ENCODE peak calls at places on chromosomes 3 and 15, in five cellular contexts. O is GM12878, H is K562, C is HCT116, I is HepG2. W is an unnamed sample.

GRCh38 chr3:157122116-157122515 is 37.8 kb downstream of the CCNL1 start:
- DNase-seq in O (no peak), C (peak), I (peak), H (no peak), W (no peak)

GRCh38 chr3:55607175-55607574 is 120.1 kb upstream of the WNT5A start:
- DNase-seq in C (no peak), O (no peak), H (no peak), I (no peak), W (no peak)

GRCh38 chr15:38528279-38528678 is 36.3 kb downstream of the RASGRP1 start:
- DNase-seq in H (no peak), I (no peak), C (no peak), O (no peak), W (no peak)

GRCh38 chr3:127015282-127016042 is 32.5 kb downstream of the PLXNA1 start:
- DNase-seq in I (no peak), O (peak), C (no peak), H (peak), W (peak)

GRCh38 chr15:87227846-87228245 is 1028.7 kb downstream of the NTRK3 start:
- DNase-seq in O (no peak), I (no peak), H (no peak), C (no peak), W (no peak)

GRCh38 chr15:72398189-72398588 is at the start of gene TMEM202:
- DNase-seq in I (no peak), O (no peak), H (no peak), C (no peak), W (no peak)

GRCh38 chr15:51286816-51287215 is 51.6 kb downstream of the CYP19A1 start:
- DNase-seq in H (no peak), O (no peak), I (peak), C (no peak), W (peak)

GRCh38 chr15:80403712-80404056 is 498 bp upstream of the ARNT2 start:
- DNase-seq in I (no peak), H (no peak), C (no peak), O (no peak), W (peak)

GRCh38 chr15:80736571-80736970 is 41.5 kb downstream of the ABHD17C start:
- DNase-seq in C (no peak), O (no peak), I (no peak), H (no peak), W (no peak)

GRCh38 chr3:187951452-187952190 is 202.3 kb upstream of the LPP start:
- DNase-seq in H (no peak), I (no peak), O (no peak), C (no peak), W (no peak)

GRCh38 chr3:127786358-127787070 is 35.8 kb downstream of the MGLL start:
- DNase-seq in I (no peak), H (no peak), C (no peak), O (no peak), W (no peak)

GRCh38 chr3:187130346-187131066 is 8.8 kb downstream of the RPL39L start:
- DNase-seq in H (no peak), I (no peak), O (no peak), C (no peak), W (no peak)

GRCh38 chr3:114308830-114309229 is 15.0 kb downstream of the TIGIT start:
- DNase-seq in I (no peak), C (no peak), O (no peak), H (no peak), W (no peak)

GRCh38 chr3:120795017-120795648 is 52.6 kb downstream of the GTF2E1 start:
- DNase-seq in O (peak), H (peak), I (peak), C (peak), W (peak)

GRCh38 chr3:4752201-4753072 is 226.8 kb upstream of the BHLHE40 start:
- DNase-seq in H (no peak), C (no peak), O (no peak), I (peak), W (no peak)

GRCh38 chr3:102106421-102107097 is 257.2 kb downstream of the NFKBIZ start:
- DNase-seq in H (no peak), C (no peak), I (no peak), O (no peak), W (no peak)

GRCh38 chr3:52453496-52454234 is at the start of gene TNNC1:
- DNase-seq in H (no peak), O (no peak), I (peak), C (no peak), W (peak)

GRCh38 chr3:64687781-64688515 is at the start of gene ADAMTS9:
- DNase-seq in O (no peak), I (no peak), H (no peak), C (no peak), W (peak)

GRCh38 chr3:116001063-116001765 is 377.9 kb downstream of the GAP43 start:
- DNase-seq in C (no peak), O (no peak), H (no peak), I (no peak), W (no peak)

GRCh38 chr15:87599616-87600015 is 656.9 kb downstream of the NTRK3 start:
- DNase-seq in O (no peak), C (no peak), I (no peak), H (no peak), W (no peak)

GRCh38 chr3:36075491-36075890 is 304.8 kb upstream of the STAC start:
- DNase-seq in H (no peak), C (no peak), I (no peak), O (no peak), W (no peak)

GRCh38 chr3:168036654-168037419 is 58.9 kb downstream of the GOLIM4 start:
- DNase-seq in O (no peak), I (no peak), C (no peak), H (no peak), W (no peak)

DNA sequence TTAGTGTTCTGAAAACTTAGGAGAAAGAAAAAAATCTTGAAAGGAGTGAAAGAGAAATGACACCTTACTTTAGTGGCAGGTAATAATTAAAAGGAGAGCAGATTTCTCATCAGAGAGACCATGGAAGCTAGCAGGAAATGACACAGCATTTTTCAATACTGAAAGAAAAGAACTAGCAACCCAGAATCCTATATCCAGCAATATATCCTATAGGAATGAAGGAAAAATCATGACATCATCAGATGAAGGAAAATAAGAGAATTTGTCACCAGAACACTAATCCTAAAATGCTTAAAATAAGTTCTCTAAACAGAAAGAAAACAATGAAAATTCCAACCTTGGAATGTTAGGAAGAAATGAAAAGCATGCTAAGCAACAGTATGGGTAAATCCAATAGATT is 39.8 kb upstream of the MDFIC2 start:
- DNase-seq in I (no peak), O (no peak), C (no peak), H (no peak), W (peak)
- TF ChIP-seq POLR2AphosphoS5 in I (no peak), O (no peak), C (no peak), H (no peak), W (no peak)

GRCh38 chr15:64694816-64695215 is 80.6 kb downstream of the RBPMS2 start:
- DNase-seq in H (no peak), O (no peak), I (no peak), C (no peak), W (no peak)

GRCh38 chr15:64692166-64692565 is 83.2 kb downstream of the RBPMS2 start:
- DNase-seq in O (no peak), C (no peak), H (no peak), I (no peak), W (no peak)

GRCh38 chr15:64695571-64695992 is 79.8 kb downstream of the RBPMS2 start:
- DNase-seq in C (no peak), I (no peak), O (no peak), H (peak), W (no peak)

GRCh38 chr15:64690578-64691296 is 84.7 kb downstream of the RBPMS2 start:
- DNase-seq in O (no peak), I (no peak), H (no peak), C (no peak), W (no peak)

DNA sequence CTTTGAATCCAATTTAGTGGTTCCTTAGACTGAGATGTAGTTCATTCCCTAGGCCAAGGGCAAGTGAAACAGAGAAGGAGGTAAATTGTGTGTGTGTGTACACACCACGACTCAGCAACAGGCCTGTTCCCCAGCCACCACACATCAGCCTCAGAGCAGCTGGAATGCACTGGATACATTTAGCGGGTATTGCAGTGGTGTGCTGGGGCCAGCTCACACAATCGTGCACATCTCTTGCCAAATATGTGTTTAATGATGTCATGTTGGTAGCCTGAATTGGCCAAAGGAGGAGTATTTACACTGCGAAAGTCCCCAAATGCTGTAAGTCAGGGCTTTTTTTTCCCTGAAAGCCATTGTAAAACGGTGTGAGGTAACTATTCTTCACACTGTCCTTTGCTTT is 82.3 kb downstream of the RBPMS2 start:
- DNase-seq in O (no peak), H (no peak), I (peak), C (no peak), W (no peak)
- TF ChIP-seq REST in O (no peak), H (no peak), I (no peak), C (no peak), W (no peak)

GRCh38 chr3:62372621-62373041 is 719 bp downstream of the FEZF2 start:
- DNase-seq in I (no peak), C (no peak), H (no peak), O (no peak), W (no peak)
- TF ChIP-seq EZH2 in I (no peak), C (no peak), H (no peak), O (no peak), W (peak)

GRCh38 chr15:74792227-74793016 is 10.5 kb downstream of the CSK start:
- DNase-seq in H (no peak), I (no peak), O (no peak), C (no peak), W (no peak)
- TF ChIP-seq POLR2AphosphoS5 in H (no peak), I (no peak), O (no peak), C (no peak), W (no peak)

DNA sequence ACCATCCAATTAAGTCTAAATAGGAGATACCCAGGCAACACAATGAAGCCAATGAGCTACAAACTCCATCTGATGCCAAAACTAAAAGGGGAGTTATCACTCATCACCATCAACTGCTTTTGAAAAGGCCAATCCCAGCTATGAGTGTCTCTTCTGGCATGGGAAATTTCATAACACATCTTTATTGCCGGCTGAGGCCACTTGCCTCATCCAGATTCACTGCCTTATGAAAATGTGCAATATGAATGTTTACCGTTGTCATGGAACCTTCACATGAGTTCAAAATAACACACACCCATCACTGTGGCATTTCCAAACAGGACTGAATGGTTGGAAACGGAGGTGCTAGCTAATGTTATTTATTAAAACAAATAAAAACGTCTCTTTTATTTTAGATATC is 144.0 kb downstream of the MAGI1 start:
- DNase-seq in C (no peak), I (no peak), O (no peak), H (no peak), W (no peak)
- TF ChIP-seq REST in C (no peak), I (no peak), O (no peak), H (no peak), W (no peak)

GRCh38 chr15:96324192-96324895 is 6.2 kb upstream of the NR2F2 start:
- DNase-seq in H (no peak), O (no peak), C (no peak), I (no peak), W (no peak)

GRCh38 chr15:96321422-96322391 is 8.8 kb upstream of the NR2F2 start:
- DNase-seq in H (no peak), O (no peak), C (no peak), I (no peak), W (peak)

GRCh38 chr15:96320703-96321421 is 9.6 kb upstream of the NR2F2 start:
- DNase-seq in H (no peak), C (no peak), O (no peak), I (no peak), W (no peak)

GRCh38 chr15:96323250-96324162 is 7.0 kb upstream of the NR2F2 start:
- DNase-seq in H (no peak), O (no peak), C (no peak), I (no peak), W (peak)

DNA sequence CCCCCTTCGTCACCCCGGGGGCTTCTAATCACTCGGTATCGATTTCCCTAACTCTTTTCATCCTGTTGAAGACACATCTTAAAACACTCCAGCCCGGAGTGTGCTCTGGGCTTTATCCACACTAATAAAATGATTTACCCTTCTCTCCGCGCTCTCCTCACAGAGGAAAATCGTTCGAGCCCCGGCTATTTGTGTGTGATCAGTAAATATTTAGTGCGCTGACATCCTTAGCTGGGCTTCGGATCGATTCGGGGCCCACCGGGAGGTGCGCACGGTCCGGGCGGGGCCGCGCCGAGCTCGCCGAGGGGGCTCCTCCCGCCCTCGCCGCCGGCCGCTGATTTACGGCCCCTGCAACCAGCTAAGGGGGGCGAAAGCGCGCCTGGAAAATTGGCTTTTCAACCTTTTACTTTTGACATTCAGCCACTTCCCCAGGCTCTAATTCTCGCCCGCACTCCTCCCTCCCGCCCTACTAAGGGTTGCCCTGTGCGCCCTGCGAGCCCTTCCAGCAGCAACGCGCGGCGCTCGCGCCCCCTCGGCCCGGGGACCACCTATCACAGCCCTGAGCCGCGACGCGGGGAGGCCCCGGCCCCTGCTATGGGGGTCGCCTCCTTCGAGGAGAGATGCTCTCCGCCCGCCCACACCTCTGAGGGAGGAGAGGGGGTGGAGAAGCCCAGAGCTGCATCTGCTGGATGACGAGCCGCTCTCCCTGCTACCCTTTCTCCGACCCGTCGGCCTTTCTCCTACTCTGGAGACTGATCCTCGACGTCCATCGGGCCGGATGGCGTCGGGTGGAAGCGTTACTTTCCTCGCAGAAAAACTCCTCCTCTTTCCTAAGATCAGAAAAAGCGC is 7.9 kb upstream of the NR2F2 start:
- DNase-seq in C (no peak), H (no peak), I (no peak), O (no peak), W (peak)
- TF ChIP-seq EZH2 in C (no peak), H (no peak), I (no peak), O (no peak), W (peak)

GRCh38 chr3:72310028-72310987 is 525.4 kb upstream of the PROK2 start:
- DNase-seq in O (peak), I (peak), H (no peak), C (no peak), W (no peak)
- TF ChIP-seq POLR2AphosphoS5 in O (no peak), I (no peak), H (no peak), C (no peak), W (no peak)

GRCh38 chr3:69867941-69868505 is 128.8 kb downstream of the MITF start:
- DNase-seq in C (no peak), I (no peak), H (no peak), O (no peak), W (no peak)
- TF ChIP-seq REST in C (no peak), I (no peak), H (no peak), O (no peak), W (no peak)

DNA sequence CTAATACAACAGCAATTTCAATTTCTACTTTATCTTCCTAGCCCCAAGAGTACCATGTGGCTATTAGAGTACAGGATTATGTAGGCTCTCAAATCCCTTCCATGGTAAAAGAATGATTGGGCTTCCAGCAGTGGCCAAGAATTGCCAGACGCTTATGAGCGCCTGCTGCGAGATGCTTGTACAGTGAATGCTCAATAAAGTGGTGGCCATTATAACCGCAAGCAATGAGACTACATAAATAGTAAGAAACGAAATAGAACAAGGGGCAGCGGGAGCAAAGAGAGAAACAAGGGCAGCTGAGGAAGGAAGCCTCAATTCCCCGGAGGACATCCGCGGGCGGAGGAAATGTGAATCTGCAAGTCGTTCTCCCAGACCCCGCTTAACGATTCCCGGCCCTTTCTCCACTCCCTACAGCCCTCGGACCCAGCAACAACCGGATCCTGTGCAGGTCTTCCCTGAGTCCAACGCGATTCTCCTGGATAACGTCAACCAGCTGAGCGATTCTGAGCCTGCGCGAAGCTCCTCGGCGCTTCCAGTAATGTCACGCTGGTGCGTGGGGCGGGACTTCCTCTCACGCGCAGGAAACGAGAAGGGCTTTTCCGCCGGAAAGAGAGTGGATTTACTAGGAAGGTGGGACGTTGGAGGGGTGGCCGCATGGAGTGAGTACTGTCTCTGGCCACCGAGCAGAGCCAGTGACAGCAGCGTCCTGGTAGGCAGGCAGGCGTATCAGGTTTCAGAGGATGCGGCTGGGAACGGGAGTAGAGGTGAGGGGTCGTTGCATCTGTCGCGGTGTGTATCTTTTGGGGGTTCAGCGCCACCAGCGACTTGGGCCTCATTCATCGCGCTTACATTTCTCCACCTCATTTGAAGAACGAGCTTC is 40.5 kb upstream of the AP3B2 start:
- DNase-seq in H (peak), I (peak), O (peak), C (peak), W (peak)
- TF ChIP-seq EZH2 in H (no peak), I (no peak), O (no peak), C (no peak), W (no peak)